ENCODE peak calls at places on chromosomes 3 and 15, in five cellular contexts. One of them, this sample, is unnamed.

GRCh38 chr3:107077391-107077790 is 299.8 kb upstream of the CCDC54 start:
- DNase-seq in prostate gland: no peak
- DNase-seq in heart left ventricle: no peak
- DNase-seq in uterus: no peak
- DNase-seq in ovary: no peak
- DNase-seq in this sample: no peak

GRCh38 chr3:86995537-86995936 is 4.6 kb upstream of the VGLL3 start:
- DNase-seq in ovary: no peak
- DNase-seq in prostate gland: no peak
- DNase-seq in heart left ventricle: no peak
- DNase-seq in uterus: no peak
- DNase-seq in this sample: no peak

GRCh38 chr3:50272911-50273688 is 4.2 kb downstream of the SEMA3B start:
- DNase-seq in uterus: peak; percentile 87
- DNase-seq in prostate gland: peak; percentile 78
- DNase-seq in heart left ventricle: peak; percentile 88
- DNase-seq in ovary: peak; percentile 78
- DNase-seq in this sample: peak; percentile 94

GRCh38 chr3:99866167-99866810 is 48.6 kb downstream of the CMSS1 start:
- DNase-seq in prostate gland: no peak
- DNase-seq in uterus: no peak
- DNase-seq in ovary: no peak
- DNase-seq in heart left ventricle: no peak
- DNase-seq in this sample: no peak

GRCh38 chr15:26888761-26889160 is 21.9 kb downstream of the GABRA5 start:
- DNase-seq in prostate gland: peak; percentile 82
- DNase-seq in ovary: no peak
- DNase-seq in uterus: no peak
- DNase-seq in heart left ventricle: no peak
- DNase-seq in this sample: no peak

GRCh38 chr3:144770813-144771400 is 799.3 kb downstream of the DIPK2A start:
- DNase-seq in prostate gland: no peak
- DNase-seq in uterus: no peak
- DNase-seq in heart left ventricle: no peak
- DNase-seq in ovary: no peak
- DNase-seq in this sample: no peak

GRCh38 chr15:87579537-87579936 is 677.0 kb downstream of the NTRK3 start:
- DNase-seq in prostate gland: no peak
- DNase-seq in ovary: no peak
- DNase-seq in uterus: no peak
- DNase-seq in heart left ventricle: no peak
- DNase-seq in this sample: no peak

GRCh38 chr3:4982773-4983738 is 3.8 kb downstream of the BHLHE40 start:
- DNase-seq in ovary: no peak
- DNase-seq in prostate gland: no peak
- DNase-seq in heart left ventricle: no peak
- DNase-seq in uterus: no peak
- DNase-seq in this sample: no peak

GRCh38 chr3:114442251-114442650 is 148.4 kb downstream of the TIGIT start:
- DNase-seq in ovary: no peak
- DNase-seq in prostate gland: no peak
- DNase-seq in uterus: no peak
- DNase-seq in heart left ventricle: no peak
- DNase-seq in this sample: no peak

GRCh38 chr3:43161684-43162512 is 56.0 kb upstream of the POMGNT2 start:
- DNase-seq in ovary: no peak
- DNase-seq in uterus: no peak
- DNase-seq in prostate gland: no peak
- DNase-seq in heart left ventricle: no peak
- DNase-seq in this sample: no peak

GRCh38 chr15:77499087-77499765 is 78.5 kb downstream of the HMG20A start:
- DNase-seq in uterus: no peak
- DNase-seq in heart left ventricle: no peak
- DNase-seq in ovary: no peak
- DNase-seq in prostate gland: no peak
- DNase-seq in this sample: no peak

GRCh38 chr15:68795298-68795848 is 25.3 kb downstream of the ANP32A start:
- DNase-seq in prostate gland: peak; percentile 98
- DNase-seq in uterus: peak; percentile 85
- DNase-seq in ovary: peak; percentile 56
- DNase-seq in heart left ventricle: peak; percentile 92
- DNase-seq in this sample: peak; percentile 95

GRCh38 chr3:120839120-120839519 is 68.9 kb upstream of the STXBP5L start:
- DNase-seq in ovary: no peak
- DNase-seq in uterus: no peak
- DNase-seq in prostate gland: no peak
- DNase-seq in heart left ventricle: no peak
- DNase-seq in this sample: no peak

GRCh38 chr3:104102386-104102785 is 1264.3 kb upstream of the ALCAM start:
- DNase-seq in prostate gland: no peak
- DNase-seq in uterus: no peak
- DNase-seq in heart left ventricle: no peak
- DNase-seq in ovary: no peak
- DNase-seq in this sample: no peak

GRCh38 chr15:63052961-63053698 is 10.6 kb downstream of the TPM1 start:
- DNase-seq in ovary: no peak
- DNase-seq in uterus: peak; percentile 81
- DNase-seq in prostate gland: peak; percentile 83
- DNase-seq in heart left ventricle: peak; percentile 68
- DNase-seq in this sample: peak; percentile 80

GRCh38 chr15:68871507-68871906 is 50.8 kb upstream of the ANP32A start:
- DNase-seq in prostate gland: no peak
- DNase-seq in ovary: no peak
- DNase-seq in heart left ventricle: no peak
- DNase-seq in uterus: no peak
- DNase-seq in this sample: no peak

GRCh38 chr3:71022552-71023335 is 560.8 kb downstream of the FOXP1 start:
- DNase-seq in uterus: no peak
- DNase-seq in ovary: no peak
- DNase-seq in heart left ventricle: no peak
- DNase-seq in prostate gland: no peak
- DNase-seq in this sample: no peak

GRCh38 chr15:63848881-63849551 is 15.3 kb upstream of the HERC1 start:
- DNase-seq in prostate gland: no peak
- DNase-seq in uterus: no peak
- DNase-seq in heart left ventricle: no peak
- DNase-seq in ovary: no peak
- DNase-seq in this sample: no peak

GRCh38 chr15:43958894-43959330 is 132.1 kb downstream of the WDR76 start:
- DNase-seq in prostate gland: no peak
- DNase-seq in ovary: no peak
- DNase-seq in uterus: no peak
- DNase-seq in heart left ventricle: no peak
- DNase-seq in this sample: no peak

GRCh38 chr3:196202516-196202970 is 8.7 kb downstream of the ZDHHC19 start:
- DNase-seq in uterus: no peak
- DNase-seq in prostate gland: no peak
- DNase-seq in ovary: peak; percentile 60
- DNase-seq in heart left ventricle: no peak
- DNase-seq in this sample: peak; percentile 66

GRCh38 chr3:171384101-171384891 is 75.9 kb downstream of the TNIK start:
- DNase-seq in ovary: no peak
- DNase-seq in heart left ventricle: no peak
- DNase-seq in prostate gland: no peak
- DNase-seq in uterus: no peak
- DNase-seq in this sample: no peak

GRCh38 chr3:64149886-64150285 is 75.4 kb downstream of the PRICKLE2 start:
- DNase-seq in prostate gland: no peak
- DNase-seq in uterus: no peak
- DNase-seq in ovary: no peak
- DNase-seq in heart left ventricle: no peak
- DNase-seq in this sample: no peak

GRCh38 chr3:147237991-147238390 is 168.4 kb downstream of the ZIC4 start:
- DNase-seq in heart left ventricle: no peak
- DNase-seq in ovary: no peak
- DNase-seq in prostate gland: no peak
- DNase-seq in uterus: no peak
- DNase-seq in this sample: no peak

GRCh38 chr3:69716119-69716518 is 23.1 kb upstream of the MITF start:
- DNase-seq in uterus: no peak
- DNase-seq in prostate gland: no peak
- DNase-seq in ovary: no peak
- DNase-seq in heart left ventricle: no peak
- DNase-seq in this sample: no peak

GRCh38 chr15:57198654-57199241 is 177.6 kb upstream of the CGNL1 start:
- DNase-seq in ovary: no peak
- DNase-seq in prostate gland: peak; percentile 25
- DNase-seq in uterus: no peak
- DNase-seq in heart left ventricle: no peak
- DNase-seq in this sample: no peak

GRCh38 chr3:121651684-121652083 is 9.0 kb downstream of the HCLS1 start:
- DNase-seq in heart left ventricle: no peak
- DNase-seq in prostate gland: no peak
- DNase-seq in ovary: no peak
- DNase-seq in uterus: no peak
- DNase-seq in this sample: no peak

GRCh38 chr15:63970723-63971426 is 75.4 kb downstream of the DAPK2 start:
- DNase-seq in uterus: no peak
- DNase-seq in prostate gland: no peak
- DNase-seq in ovary: no peak
- DNase-seq in heart left ventricle: no peak
- DNase-seq in this sample: no peak

GRCh38 chr15:84649706-84650105 is 4.4 kb downstream of the WDR73 start:
- DNase-seq in ovary: no peak
- DNase-seq in prostate gland: no peak
- DNase-seq in heart left ventricle: no peak
- DNase-seq in uterus: no peak
- DNase-seq in this sample: no peak

GRCh38 chr3:172675371-172676193 is 35.3 kb downstream of the NCEH1 start:
- DNase-seq in ovary: no peak
- DNase-seq in heart left ventricle: no peak
- DNase-seq in uterus: no peak
- DNase-seq in prostate gland: no peak
- DNase-seq in this sample: no peak

GRCh38 chr3:32411442-32411841 is 19.8 kb downstream of the CMTM7 start:
- DNase-seq in heart left ventricle: no peak
- DNase-seq in prostate gland: no peak
- DNase-seq in uterus: no peak
- DNase-seq in ovary: no peak
- DNase-seq in this sample: no peak

DNA sequence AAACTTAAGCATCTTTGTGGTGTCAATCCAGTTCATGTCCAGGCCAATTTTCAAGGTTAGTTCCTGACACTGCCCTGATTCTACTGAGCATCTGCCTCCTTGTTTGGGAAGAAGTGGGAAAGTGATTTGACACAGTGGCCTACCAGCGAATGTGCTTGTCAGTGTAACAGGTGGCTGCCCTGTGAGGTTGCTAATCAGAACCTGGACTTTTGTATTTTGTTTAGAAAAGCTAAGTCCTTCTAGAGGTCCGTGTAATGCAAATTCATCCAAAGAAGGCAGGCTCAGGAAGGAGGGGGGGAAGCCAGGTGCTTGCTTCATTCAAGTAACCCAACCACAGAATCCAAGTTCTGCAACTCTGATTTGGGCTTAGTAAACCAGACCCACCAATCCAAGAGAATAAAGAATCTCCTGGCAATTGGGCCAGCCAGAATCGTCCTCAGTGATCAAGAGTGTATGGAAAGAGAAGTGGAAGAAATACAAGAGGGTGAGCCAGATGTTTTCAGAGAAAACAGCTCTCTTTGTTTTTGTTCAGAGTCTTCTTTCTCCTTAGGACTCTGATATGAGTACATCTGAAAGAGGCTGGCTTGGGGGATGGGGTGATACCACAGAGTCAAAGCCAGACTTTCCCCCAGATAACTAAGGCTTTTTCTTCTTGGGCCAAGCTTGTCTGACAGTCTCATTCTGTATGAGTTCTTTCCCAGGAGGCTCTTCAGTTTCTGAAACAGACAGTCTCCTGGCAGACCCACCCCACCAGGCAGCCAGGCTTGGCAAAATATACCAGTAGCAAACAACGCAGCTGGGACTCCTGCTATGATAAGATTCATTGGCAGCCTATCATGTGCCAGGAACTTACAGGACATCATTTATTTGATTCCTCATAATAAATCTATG is 508.9 kb upstream of the TBL1XR1 start:
- DNase-seq in ovary: peak; percentile 53
- DNase-seq in heart left ventricle: peak; percentile 63
- DNase-seq in prostate gland: peak; percentile 58
- DNase-seq in uterus: peak; percentile 21
- DNase-seq in this sample: no peak
- H3K27ac ChIP-seq in ovary: no peak overlapping the region
- H3K27ac ChIP-seq in heart left ventricle: peak overlapping the region; percentile 76
- H3K27ac ChIP-seq in prostate gland: peak overlapping the region; percentile 37
- H3K27ac ChIP-seq in uterus: peak overlapping the region; percentile 16
- H3K27ac ChIP-seq in this sample: no peak overlapping the region

DNA sequence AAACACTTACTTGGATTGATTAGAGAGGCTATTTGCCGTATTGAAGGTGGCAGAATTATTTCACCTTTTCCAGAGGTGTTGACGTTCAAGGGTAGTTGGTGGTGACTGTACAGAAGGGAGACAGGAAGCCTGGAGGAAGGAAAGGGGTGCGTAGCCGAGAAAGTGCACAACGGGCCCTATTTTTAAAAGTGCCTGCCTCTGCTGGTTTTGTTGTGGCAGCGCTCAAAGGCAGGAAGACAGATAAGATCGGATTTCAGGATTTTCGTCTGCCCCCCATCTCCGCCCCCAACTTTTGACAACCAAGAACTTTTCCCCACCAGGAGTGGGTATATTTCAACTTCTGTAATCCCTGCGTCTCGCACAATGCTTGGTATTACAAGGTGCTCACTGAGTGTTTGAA is 38.5 kb downstream of the SMAD3 start:
- DNase-seq in heart left ventricle: no peak
- DNase-seq in prostate gland: no peak
- DNase-seq in ovary: no peak
- DNase-seq in uterus: no peak
- DNase-seq in this sample: no peak
- TF ChIP-seq POLR2A in heart left ventricle: no peak
- TF ChIP-seq POLR2A in prostate gland: no peak
- TF ChIP-seq POLR2A in ovary: no peak
- TF ChIP-seq POLR2A in uterus: no peak
- TF ChIP-seq POLR2A in this sample: no peak

GRCh38 chr3:123094914-123095313 is 28.1 kb downstream of the PDIA5 start:
- DNase-seq in heart left ventricle: no peak
- DNase-seq in uterus: no peak
- DNase-seq in prostate gland: no peak
- DNase-seq in ovary: no peak
- DNase-seq in this sample: peak; percentile 58

GRCh38 chr3:123096126-123096525 is 29.3 kb downstream of the PDIA5 start:
- DNase-seq in prostate gland: no peak
- DNase-seq in heart left ventricle: no peak
- DNase-seq in uterus: no peak
- DNase-seq in ovary: no peak
- DNase-seq in this sample: no peak

GRCh38 chr3:123096701-123097100 is 29.9 kb downstream of the PDIA5 start:
- DNase-seq in heart left ventricle: peak; percentile 70
- DNase-seq in uterus: peak; percentile 54
- DNase-seq in prostate gland: no peak
- DNase-seq in ovary: peak; percentile 73
- DNase-seq in this sample: no peak

GRCh38 chr3:123093696-123094095 is 26.9 kb downstream of the PDIA5 start:
- DNase-seq in heart left ventricle: no peak
- DNase-seq in uterus: no peak
- DNase-seq in ovary: no peak
- DNase-seq in prostate gland: no peak
- DNase-seq in this sample: no peak

GRCh38 chr3:123094492-123094891 is 27.7 kb downstream of the PDIA5 start:
- DNase-seq in uterus: no peak
- DNase-seq in prostate gland: no peak
- DNase-seq in heart left ventricle: no peak
- DNase-seq in ovary: no peak
- DNase-seq in this sample: no peak
- H3K4me1 ChIP-seq in uterus: no peaks in the 10 kb centered on the region
- H3K4me1 ChIP-seq in prostate gland: no peaks in the 10 kb centered on the region
- H3K4me1 ChIP-seq in heart left ventricle: peaks cover 47% of the 10 kb centered on the region
- H3K4me1 ChIP-seq in ovary: peaks cover 43% of the 10 kb centered on the region
- H3K4me1 ChIP-seq in this sample: peaks cover 28% of the 10 kb centered on the region

GRCh38 chr3:16373270-16373785 is 108.3 kb downstream of the OXNAD1 start:
- DNase-seq in heart left ventricle: no peak
- DNase-seq in uterus: no peak
- DNase-seq in prostate gland: no peak
- DNase-seq in ovary: no peak
- DNase-seq in this sample: no peak
- H3K27ac ChIP-seq in heart left ventricle: peak overlapping the region; percentile 56
- H3K27ac ChIP-seq in uterus: peak overlapping the region; percentile 87
- H3K27ac ChIP-seq in prostate gland: no peak overlapping the region
- H3K27ac ChIP-seq in ovary: no peak overlapping the region
- H3K27ac ChIP-seq in this sample: peak overlapping the region; percentile 49

This sample was measured in suprapubic skin.